ENCODE peak calls at places on chromosome 16, in seven cellular contexts. Z is GM04503; B is HuH-7; I is neural progenitor cell; G is activated CD8-positive, alpha-beta T cell treated with anti-CD3 and anti-CD28 coated beads, Interleukin-2, amount 10 ng/mL, durations not matched to agents 7 days and 5 days; O is stimulated activated naive B cell treated with anti-CD40 and anti-IgM and Interleukin-4, amounts not matched to agents 10 μg/mL and 1 μg/mL and 100 μg/mL, for 72 hours; U is cardiac septum. M is an unnamed sample.

GRCh38 chr16:23962001-23962400 is 126.2 kb downstream of the PRKCB start:
- DNase-seq in O (no peak), I (no peak), Z (no peak), B (no peak), G (peak; percentile 9), U (no peak), M (no peak)

GRCh38 chr16:67561501-67561823 is 864 bp upstream of the CTCF start:
- DNase-seq in B (no peak), O (no peak), I (no peak), Z (no peak), U (no peak), G (no peak), M (no peak)

GRCh38 chr16:13957197-13958078 is 37.5 kb downstream of the ERCC4 start:
- DNase-seq in Z (peak; percentile 77), G (no peak), I (peak; percentile 28), O (peak; percentile 22), B (peak; percentile 26), U (no peak), M (peak; percentile 80)

GRCh38 chr16:47571049-47571448 is 109.9 kb downstream of the PHKB start:
- DNase-seq in U (no peak), Z (no peak), O (no peak), B (no peak), G (no peak), I (no peak), M (no peak)

GRCh38 chr16:709651-710499 is 4.3 kb upstream of the FBXL16 start:
- DNase-seq in Z (peak; percentile 40), I (peak; percentile 83), G (no peak), B (no peak), O (no peak), U (peak; percentile 85), M (no peak)

GRCh38 chr16:20859699-20860098 is 40.5 kb downstream of the DCUN1D3 start:
- DNase-seq in G (no peak), Z (no peak), B (no peak), O (no peak), U (no peak), I (no peak), M (no peak)

GRCh38 chr16:85352221-85352620 is 239.9 kb upstream of the CIBAR2 start:
- DNase-seq in B (no peak), Z (no peak), O (no peak), G (no peak), U (no peak), I (peak; percentile 66), M (no peak)

GRCh38 chr16:79717324-79717848 is 116.8 kb upstream of the MAF start:
- DNase-seq in O (no peak), I (no peak), B (no peak), Z (no peak), U (no peak), G (no peak), M (no peak)

GRCh38 chr16:85202631-85203461 is 90.6 kb upstream of the CIBAR2 start:
- DNase-seq in U (no peak), B (no peak), Z (peak; percentile 72), I (peak; percentile 83), O (no peak), G (no peak), M (peak; percentile 88)

GRCh38 chr16:193441-193840 is 13.2 kb downstream of the HBQ1 start:
- DNase-seq in Z (no peak), I (no peak), G (no peak), O (no peak), U (no peak), B (no peak), M (no peak)

GRCh38 chr16:60929-61878 is 7.6 kb downstream of the SNRNP25 start:
- DNase-seq in O (no peak), U (no peak), G (no peak), I (no peak), Z (no peak), B (no peak), M (peak; percentile 54)

GRCh38 chr16:4261557-4262172 is 11.2 kb downstream of the TFAP4 start:
- DNase-seq in Z (no peak), I (peak; percentile 89), G (peak; percentile 50), B (peak; percentile 88), U (no peak), O (no peak), M (peak; percentile 41)

GRCh38 chr16:66656547-66656946 is 40.0 kb downstream of the CMTM4 start:
- DNase-seq in Z (no peak), I (no peak), U (no peak), B (no peak), G (no peak), O (no peak), M (no peak)

M was measured in psoas muscle.